ENCODE peak calls at places on chromosome 21, in ten cellular contexts. O is stomach; C is NCI-H774; G is AG20443; P is hypothalamus; Y is stimulated activated CD8-positive, alpha-beta memory T cell treated with anti-CD3 and anti-CD28 coated beads, Interleukin-12 subunit alpha, Interleukin-12 subunit beta, amount 100 ng/mL, for 4 hours; J is NCI-H526 treated with DMSO at 0.1 percent for 48 hours; W is activated T-cell treated with anti-CD3 and anti-CD28 coated beads for 1 hour; S is stimulated activated CD4-positive, alpha-beta T cell treated with anti-CD3 and anti-CD28 coated beads, Interleukin-4, amount 100 ng/mL, for 48 hours; B is coronary artery. F is an unnamed sample.
A peak's percentile ranks its signal among the peaks of the same experiment; 100 is the strongest.

GRCh38 chr21:45318146-45318555 is 30.5 kb upstream of the POFUT2 start:
- DNase-seq in C (no peak), W (no peak), Y (no peak), S (no peak), B (no peak), P (no peak), O (no peak), G (no peak), J (no peak), F (no peak)

GRCh38 chr21:23131177-23131576 is 2133.0 kb downstream of the NCAM2 start:
- DNase-seq in B (no peak), P (no peak), Y (no peak), W (no peak), S (no peak), J (peak; percentile 2), C (no peak), O (no peak), G (no peak), F (no peak)

GRCh38 chr21:33244082-33244780 is 14.5 kb downstream of the IFNAR2 start:
- DNase-seq in W (no peak), P (no peak), O (no peak), C (no peak), S (no peak), G (no peak), Y (no peak), B (no peak), J (no peak), F (no peak)

GRCh38 chr21:46003575-46004007 is 22.0 kb downstream of the COL6A1 start:
- DNase-seq in W (no peak), P (no peak), Y (no peak), C (no peak), O (peak; percentile 21), B (peak; percentile 72), S (no peak), G (no peak), J (no peak), F (no peak)

GRCh38 chr21:35294231-35294898 is 245.3 kb upstream of the RUNX1 start:
- DNase-seq in C (peak; percentile 47), Y (no peak), B (no peak), S (no peak), J (peak; percentile 87), W (no peak), P (no peak), G (no peak), O (peak; percentile 54), F (no peak)

GRCh38 chr21:24716306-24716918 is 890.9 kb downstream of the MRPL39 start:
- DNase-seq in S (no peak), Y (no peak), O (no peak), P (no peak), B (no peak), G (no peak), W (no peak), J (peak; percentile 35), C (no peak), F (no peak)

GRCh38 chr21:42523941-42524340 is 10.3 kb downstream of the SLC37A1 start:
- DNase-seq in J (no peak), P (no peak), B (peak; percentile 54), W (no peak), Y (no peak), O (peak; percentile 54), C (no peak), S (no peak), G (no peak), F (no peak)

GRCh38 chr21:32597205-32597604 is 11.9 kb upstream of the TCP10L start:
- DNase-seq in O (no peak), Y (no peak), C (no peak), G (peak; percentile 61), W (no peak), P (no peak), B (no peak), S (no peak), J (peak; percentile 49), F (no peak)

GRCh38 chr21:34670962-34671348 is 2.2 kb downstream of the CLIC6 start:
- DNase-seq in O (no peak), G (no peak), P (no peak), C (no peak), J (no peak), B (no peak), Y (no peak), S (no peak), W (no peak), F (no peak)

GRCh38 chr21:28439852-28440251 is 552.8 kb downstream of the LTN1 start:
- DNase-seq in P (no peak), B (no peak), W (no peak), C (no peak), S (no peak), Y (no peak), J (no peak), O (no peak), G (peak; percentile 18), F (no peak)

GRCh38 chr21:33128538-33128937 is 58.6 kb downstream of the OLIG1 start:
- DNase-seq in Y (no peak), B (no peak), C (no peak), O (no peak), P (no peak), G (no peak), S (no peak), W (no peak), J (no peak), F (no peak)

GRCh38 chr21:46077674-46078101 is 20.2 kb upstream of the COL6A2 start:
- DNase-seq in S (no peak), G (no peak), W (no peak), O (peak; percentile 19), B (peak; percentile 69), Y (no peak), P (no peak), C (no peak), J (no peak), F (no peak)

GRCh38 chr21:17416139-17416538 is 96.7 kb upstream of the CXADR start:
- DNase-seq in G (no peak), Y (no peak), C (no peak), W (no peak), B (no peak), J (no peak), O (no peak), P (no peak), S (no peak), F (no peak)

GRCh38 chr21:25964009-25964408 is 206.6 kb downstream of the APP start:
- DNase-seq in C (no peak), G (no peak), Y (no peak), O (no peak), B (no peak), J (no peak), P (no peak), S (no peak), W (no peak), F (no peak)

GRCh38 chr21:43361493-43362296 is 65.2 kb downstream of the SIK1 start:
- DNase-seq in S (no peak), J (peak; percentile 77), C (no peak), G (peak; percentile 59), Y (peak; percentile 16), P (no peak), O (no peak), W (peak; percentile 36), B (no peak), F (no peak)

GRCh38 chr21:34511154-34511553 is 856 bp downstream of the KCNE1 start:
- DNase-seq in O (no peak), G (peak; percentile 60), S (no peak), J (no peak), Y (no peak), C (no peak), B (no peak), P (no peak), W (no peak), F (no peak)

GRCh38 chr21:27212444-27212843 is 245.6 kb upstream of the ADAMTS5 start:
- DNase-seq in C (no peak), P (no peak), O (no peak), W (no peak), S (no peak), G (no peak), Y (no peak), J (no peak), B (no peak), F (no peak)

GRCh38 chr21:42155045-42155855 is 63.7 kb upstream of the ABCG1 start:
- DNase-seq in P (no peak), G (no peak), Y (no peak), J (no peak), W (no peak), B (peak; percentile 58), O (no peak), S (no peak), C (no peak), F (no peak)

GRCh38 chr21:36209626-36210171 is 53.1 kb downstream of the DOP1B start:
- DNase-seq in Y (no peak), O (peak; percentile 70), J (peak; percentile 33), S (peak; percentile 20), C (peak; percentile 54), B (no peak), P (no peak), G (peak; percentile 29), W (peak; percentile 30), F (peak; percentile 53)

GRCh38 chr21:46097826-46098286 is at the start of gene COL6A2:
- DNase-seq in O (peak; percentile 45), C (no peak), P (no peak), B (peak; percentile 80), G (peak; percentile 93), S (peak; percentile 49), J (no peak), W (peak; percentile 46), Y (peak; percentile 38), F (no peak)

GRCh38 chr21:28714795-28715464 is 277.7 kb downstream of the LTN1 start:
- DNase-seq in B (no peak), J (no peak), Y (no peak), C (peak; percentile 72), O (no peak), W (no peak), S (no peak), P (no peak), G (no peak), F (no peak)

GRCh38 chr21:24856326-24856725 is 751.0 kb downstream of the MRPL39 start:
- DNase-seq in G (no peak), O (no peak), P (no peak), B (no peak), S (no peak), C (no peak), Y (no peak), W (no peak), J (no peak), F (no peak)

GRCh38 chr21:35291963-35292627 is 243.0 kb upstream of the RUNX1 start:
- DNase-seq in O (no peak), C (no peak), J (no peak), B (no peak), S (no peak), W (no peak), P (no peak), Y (no peak), G (no peak), F (no peak)

GRCh38 chr21:32496536-32496935 is 84.0 kb downstream of the EVA1C start:
- DNase-seq in Y (no peak), S (no peak), C (no peak), J (no peak), G (no peak), W (no peak), O (no peak), B (no peak), P (no peak), F (no peak)

GRCh38 chr21:31580866-31581276 is 78.6 kb upstream of the SOD1 start:
- DNase-seq in C (peak; percentile 23), O (peak; percentile 75), Y (peak; percentile 45), J (peak; percentile 50), W (peak; percentile 74), B (no peak), G (peak; percentile 74), P (peak; percentile 24), S (peak; percentile 68), F (peak; percentile 80)

GRCh38 chr21:37000381-37000780 is 6.1 kb upstream of the RIPPLY3 start:
- DNase-seq in G (no peak), C (no peak), Y (no peak), B (no peak), P (no peak), O (no peak), J (no peak), S (no peak), W (no peak), F (no peak)

GRCh38 chr21:36719614-36720013 is 20.7 kb downstream of the SIM2 start:
- DNase-seq in P (no peak), S (no peak), W (no peak), G (no peak), B (no peak), C (no peak), J (peak; percentile 37), O (peak; percentile 91), Y (no peak), F (no peak)

GRCh38 chr21:36193200-36193599 is 36.6 kb downstream of the DOP1B start:
- DNase-seq in G (no peak), B (no peak), S (no peak), P (no peak), W (no peak), C (no peak), J (no peak), Y (no peak), O (no peak), F (no peak)